ENCODE peak calls at places on chromosome 13, in four cellular contexts. T is tibial artery, E is nephron progenitor cell, Y is progenitor cell of endocrine pancreas. P is an unnamed sample.

GRCh38 chr13:62320129-62320724 is 904.6 kb upstream of the PCDH20 start:
- DNase-seq in T (no peak), E (no peak), Y (no peak), P (no peak)

GRCh38 chr13:32471187-32471922 is 43.4 kb upstream of the N4BP2L1 start:
- DNase-seq in Y (no peak), E (peak; percentile 15), T (no peak), P (no peak)

GRCh38 chr13:82698383-82698782 is 1183.9 kb downstream of the SLITRK1 start:
- DNase-seq in E (no peak), T (no peak), Y (no peak), P (no peak)

GRCh38 chr13:80131204-80131603 is 209.7 kb downstream of the SPRY2 start:
- DNase-seq in Y (peak; percentile 20), T (peak; percentile 75), E (peak; percentile 77), P (no peak)

GRCh38 chr13:105311094-105311493 is 1224.4 kb downstream of the EFNB2 start:
- DNase-seq in T (no peak), E (no peak), Y (no peak), P (no peak)

GRCh38 chr13:66347718-66348117 is 882.4 kb downstream of the PCDH9 start:
- DNase-seq in T (no peak), Y (no peak), E (no peak), P (no peak)

GRCh38 chr13:42628666-42629065 is 54.7 kb downstream of the TNFSF11 start:
- DNase-seq in T (no peak), Y (no peak), E (no peak), P (no peak)

GRCh38 chr13:48801255-48801654 is 147.5 kb downstream of the CYSLTR2 start:
- DNase-seq in Y (no peak), T (no peak), E (no peak), P (peak; percentile 56)

GRCh38 chr13:77184455-77184854 is 142.4 kb downstream of the MYCBP2 start:
- DNase-seq in T (no peak), E (no peak), Y (no peak), P (no peak)

GRCh38 chr13:110651726-110652230 is 36.4 kb downstream of the NAXD start:
- DNase-seq in E (no peak), T (no peak), Y (no peak), P (no peak)

GRCh38 chr13:95247857-95248256 is 53.4 kb downstream of the ABCC4 start:
- DNase-seq in Y (no peak), E (no peak), T (no peak), P (no peak)

GRCh38 chr13:53015044-53015443 is 13.6 kb upstream of the OLFM4 start:
- DNase-seq in T (no peak), Y (no peak), E (no peak), P (no peak)

GRCh38 chr13:52454459-52454824 is 836 bp upstream of the CKAP2 start:
- DNase-seq in T (no peak), E (no peak), Y (no peak), P (no peak)

GRCh38 chr13:46354143-46355087 is 32.6 kb downstream of the RUBCNL start:
- DNase-seq in T (no peak), E (no peak), Y (no peak), P (peak; percentile 57)

GRCh38 chr13:27860743-27861142 is 59.1 kb upstream of the PDX1 start:
- DNase-seq in T (no peak), Y (no peak), E (no peak), P (no peak)

GRCh38 chr13:92225861-92226260 is 827.4 kb downstream of the GPC5 start:
- DNase-seq in T (no peak), Y (no peak), E (no peak), P (no peak)

DNA sequence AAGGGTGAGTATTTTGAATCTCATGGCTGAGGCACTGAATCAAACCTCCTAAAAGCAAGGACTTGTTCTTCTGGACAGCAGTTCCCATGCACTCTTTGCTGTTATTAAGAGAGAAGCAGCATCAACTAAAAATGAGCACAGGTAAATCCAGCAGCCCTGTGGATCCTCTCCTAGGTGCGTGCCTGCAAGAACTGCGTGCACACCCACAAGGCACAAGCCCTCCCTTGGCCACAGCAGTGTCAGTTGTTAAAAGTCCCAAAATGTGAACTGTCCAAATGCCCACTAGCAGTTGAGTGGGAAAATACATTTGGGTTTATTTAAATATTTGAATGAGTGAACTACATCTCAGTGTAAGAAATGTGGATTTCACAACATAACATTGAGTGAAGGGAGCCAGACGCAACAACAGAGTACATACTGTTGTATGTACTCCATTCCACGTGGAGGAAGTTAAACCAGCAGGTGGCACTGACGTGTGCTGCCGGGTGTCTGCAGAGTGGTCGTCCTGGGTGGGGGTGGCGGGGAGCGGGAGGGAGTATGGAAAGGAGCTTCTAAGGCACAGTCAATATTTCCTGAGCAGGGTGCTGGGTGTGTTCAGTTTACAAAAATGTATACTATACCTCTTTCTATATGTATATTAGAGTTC is 266.4 kb downstream of the NALCN start:
- DNase-seq in Y (no peak), E (peak; percentile 42), T (no peak), P (peak; percentile 11)
- TF ChIP-seq CTCF in Y (peak; percentile 43), E (peak; percentile 38), T (no peak), P (peak; percentile 43)

GRCh38 chr13:22103628-22104027 is 432.8 kb downstream of the FGF9 start:
- DNase-seq in Y (no peak), T (no peak), E (no peak), P (no peak)

GRCh38 chr13:22107549-22107948 is 436.7 kb downstream of the FGF9 start:
- DNase-seq in E (no peak), T (no peak), Y (no peak), P (no peak)

GRCh38 chr13:22102237-22102636 is 431.4 kb downstream of the FGF9 start:
- DNase-seq in E (no peak), T (no peak), Y (no peak), P (no peak)

GRCh38 chr13:22106058-22106457 is 435.2 kb downstream of the FGF9 start:
- DNase-seq in Y (no peak), E (no peak), T (no peak), P (no peak)

DNA sequence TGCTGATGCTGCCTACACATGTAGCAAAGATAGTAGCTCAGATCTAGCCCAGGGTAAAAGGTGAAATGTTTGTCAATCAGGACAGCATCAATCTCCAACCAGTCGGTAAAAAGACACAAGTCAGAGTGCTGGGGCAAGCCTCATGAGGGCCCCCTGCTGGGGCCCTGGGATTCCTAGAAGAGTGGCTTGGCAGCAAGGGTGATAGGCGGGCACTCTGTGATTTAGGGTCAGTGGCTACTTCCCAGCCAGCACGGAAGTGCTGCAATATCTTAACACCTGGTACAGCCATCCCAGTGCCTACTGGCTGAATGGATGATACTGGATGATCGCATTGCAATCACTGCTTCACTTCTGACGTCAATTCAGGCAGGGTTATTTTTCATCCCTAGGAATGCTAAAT is 432.2 kb downstream of the FGF9 start:
- DNase-seq in E (no peak), T (no peak), Y (no peak), P (no peak)
- TF ChIP-seq CTCF in E (no peak), T (no peak), Y (peak; percentile 23), P (no peak)

DNA sequence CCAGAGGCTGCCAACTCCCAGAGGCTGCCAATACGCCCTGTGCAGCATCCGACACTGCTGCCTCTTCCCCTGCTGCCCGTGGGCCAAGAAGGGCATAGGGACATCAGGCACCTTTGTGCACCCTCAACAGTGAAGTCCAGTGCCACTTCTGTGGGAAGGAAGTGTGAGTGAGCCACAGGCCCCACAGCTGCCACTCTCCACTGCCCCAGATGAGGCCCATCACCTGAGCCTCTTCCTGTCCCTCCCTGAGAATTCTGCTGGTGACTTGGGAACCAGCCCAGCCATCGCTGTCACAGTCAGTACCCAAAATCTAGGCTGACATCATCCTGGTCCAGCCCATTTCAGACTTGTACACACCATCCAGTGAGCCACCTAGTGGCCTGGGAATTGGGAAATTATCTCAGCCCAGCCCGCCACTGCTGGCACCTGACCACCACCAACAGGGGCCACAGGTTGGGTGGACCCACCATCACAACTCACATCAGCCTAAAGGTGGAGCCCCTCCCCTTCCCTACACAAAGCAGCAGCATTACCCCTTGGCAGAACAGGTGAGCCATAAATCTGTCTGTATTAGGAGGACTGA is 733.9 kb upstream of the KLHL1 start:
- DNase-seq in Y (no peak), T (no peak), E (no peak), P (no peak)
- TF ChIP-seq CTCF in Y (no peak), T (no peak), E (no peak), P (no peak)

DNA sequence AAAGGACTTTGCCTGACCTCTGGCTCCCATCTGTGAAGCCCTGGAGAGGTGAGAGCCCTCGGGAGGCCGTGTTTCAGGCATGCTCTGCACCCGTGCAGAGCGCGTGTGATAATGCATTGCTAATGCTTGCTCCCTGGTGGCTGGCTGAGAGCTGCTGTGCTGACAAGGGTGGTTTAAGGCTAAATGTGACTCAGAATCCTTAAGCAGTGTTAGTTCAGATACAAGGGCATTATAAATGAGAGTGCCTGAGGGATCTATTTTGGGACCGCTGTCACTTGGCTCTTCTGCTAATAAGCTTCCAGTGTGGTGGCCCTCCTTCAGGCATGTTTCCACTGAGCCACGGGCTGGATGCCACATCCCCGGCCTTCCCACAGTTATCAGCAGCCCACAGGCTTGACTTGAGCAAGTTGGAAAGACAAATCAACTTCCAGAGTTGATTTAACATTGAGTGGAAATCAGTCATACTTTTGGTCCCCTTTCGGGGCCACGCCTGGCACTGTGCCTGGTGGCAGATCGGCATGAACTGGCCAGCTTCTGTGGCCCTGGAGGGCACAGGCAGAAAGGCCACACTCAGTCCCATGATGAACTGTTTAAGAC is 17.0 kb downstream of the ALOX5AP start:
- DNase-seq in Y (no peak), T (peak; percentile 80), E (no peak), P (no peak)
- TF ChIP-seq CTCF in Y (no peak), T (no peak), E (no peak), P (no peak)

DNA sequence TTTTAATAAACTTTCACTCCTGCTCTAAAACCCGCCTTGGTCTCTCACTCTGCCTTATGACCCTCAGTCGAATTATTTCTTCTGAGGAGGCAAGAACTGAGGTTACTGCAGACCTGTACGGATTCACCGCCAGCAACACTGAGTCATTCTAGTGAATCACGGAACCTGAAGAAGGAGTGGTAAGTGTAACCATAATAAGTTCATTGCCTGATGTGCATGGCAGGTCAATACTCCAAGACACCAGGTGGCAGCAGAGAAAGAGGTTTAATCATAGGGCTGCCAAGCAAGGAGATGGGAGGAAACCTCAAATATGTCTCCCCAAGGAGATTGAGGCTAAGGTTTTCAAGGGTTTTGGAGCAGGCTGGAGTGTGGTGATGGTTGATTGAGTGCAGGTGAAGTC is 204.3 kb upstream of the IPO5 start:
- DNase-seq in T (no peak), Y (no peak), E (no peak), P (no peak)
- TF ChIP-seq CTCF in T (no peak), Y (no peak), E (no peak), P (no peak)

GRCh38 chr13:98315466-98315865 is 138.4 kb upstream of the RNF113B start:
- DNase-seq in T (no peak), Y (no peak), E (no peak), P (no peak)
- TF ChIP-seq CTCF in T (no peak), Y (no peak), E (no peak), P (no peak)

P was measured in AG09319.